ENCODE peak calls at places on chromosomes 7 and 10, in nine cellular contexts. X is astrocyte of the spinal cord, J is GM06990, G is fibroblast of pulmonary artery, F is breast epithelium, I is colonic mucosa, H is esophagus squamous epithelium, B is lung, Q is prostate gland. Z is an unnamed sample.

GRCh38 chr10:113958631-113959382 is 84.9 kb upstream of the ADRB1 start:
- DNase-seq in H (no peak), X (peak), I (peak), B (peak), Q (peak), G (peak), F (peak), J (no peak), Z (peak)

GRCh38 chr10:108817125-108817524 is 1106.2 kb downstream of the XPNPEP1 start:
- DNase-seq in F (no peak), G (no peak), J (no peak), H (no peak), I (no peak), B (no peak), X (no peak), Q (no peak), Z (no peak)

GRCh38 chr7:107165341-107165740 is 3.5 kb upstream of the HBP1 start:
- DNase-seq in B (no peak), G (no peak), X (no peak), J (no peak), I (no peak), Q (no peak), F (no peak), H (no peak), Z (no peak)

GRCh38 chr7:12303096-12303495 is 92.0 kb downstream of the TMEM106B start:
- DNase-seq in Q (no peak), I (no peak), X (no peak), H (no peak), J (no peak), G (no peak), F (no peak), B (no peak), Z (no peak)

GRCh38 chr10:121418126-121418777 is 180.0 kb downstream of the FGFR2 start:
- DNase-seq in X (peak), Q (no peak), H (no peak), I (no peak), J (no peak), G (no peak), F (no peak), B (no peak), Z (no peak)

GRCh38 chr7:45089314-45089891 is 634 bp upstream of the NACAD start:
- DNase-seq in X (peak), B (peak), J (peak), Q (peak), G (peak), H (no peak), I (peak), F (peak), Z (peak)

GRCh38 chr7:139389091-139389490 is 29.4 kb downstream of the LUC7L2 start:
- DNase-seq in I (no peak), J (no peak), X (no peak), F (no peak), G (no peak), Q (no peak), B (no peak), H (no peak), Z (no peak)

GRCh38 chr7:122885583-122886356 is 490 bp downstream of the CADPS2 start:
- DNase-seq in J (peak), G (peak), F (no peak), I (peak), Q (peak), X (peak), B (peak), H (no peak), Z (peak)

GRCh38 chr10:58282615-58283014 is 13.7 kb downstream of the CISD1 start:
- DNase-seq in H (no peak), J (peak), F (no peak), B (no peak), G (peak), I (no peak), Q (no peak), X (peak), Z (peak)

GRCh38 chr7:115441033-115441432 is 519.1 kb downstream of the MDFIC start:
- DNase-seq in X (no peak), G (no peak), F (no peak), B (no peak), H (no peak), J (no peak), Q (no peak), I (no peak), Z (no peak)

GRCh38 chr10:67075381-67076001 is 149.7 kb downstream of the LRRTM3 start:
- DNase-seq in G (no peak), H (no peak), B (no peak), J (no peak), F (no peak), X (no peak), I (no peak), Q (no peak), Z (no peak)

GRCh38 chr10:75730847-75731246 is 299.4 kb downstream of the LRMDA start:
- DNase-seq in Q (no peak), G (no peak), X (no peak), B (no peak), F (no peak), H (no peak), I (no peak), J (no peak), Z (no peak)

GRCh38 chr7:67890316-67890715 is 893.7 kb downstream of the TYW1 start:
- DNase-seq in B (no peak), G (no peak), H (no peak), Q (no peak), I (no peak), X (no peak), F (no peak), J (no peak), Z (no peak)

GRCh38 chr10:11261143-11261542 is 243.5 kb downstream of the CELF2 start:
- DNase-seq in B (no peak), I (no peak), Q (no peak), X (no peak), J (no peak), G (no peak), F (no peak), H (no peak), Z (no peak)

GRCh38 chr10:15253951-15254807 is 85.7 kb upstream of the NMT2 start:
- DNase-seq in B (no peak), X (no peak), I (no peak), Q (no peak), J (no peak), G (no peak), F (no peak), H (no peak), Z (peak)

GRCh38 chr10:71337219-71337625 is 18.2 kb downstream of the SLC29A3 start:
- DNase-seq in Q (no peak), J (no peak), F (no peak), H (no peak), X (no peak), B (no peak), G (no peak), I (peak), Z (no peak)

GRCh38 chr10:82874671-82875070 is 999.7 kb downstream of the NRG3 start:
- DNase-seq in I (no peak), J (no peak), G (peak), H (no peak), X (peak), Q (no peak), F (no peak), B (no peak), Z (no peak)

GRCh38 chr10:47033541-47034270 is 122.5 kb downstream of the PTPN20 start:
- DNase-seq in X (no peak), J (no peak), G (no peak), F (no peak), H (no peak), B (no peak), Q (no peak), I (no peak), Z (no peak)

GRCh38 chr7:156725982-156726381 is 85.4 kb downstream of the RNF32 start:
- DNase-seq in X (no peak), J (no peak), H (no peak), I (no peak), B (no peak), F (no peak), Q (no peak), G (peak), Z (no peak)

GRCh38 chr7:1558181-1558811 is 2.3 kb upstream of the TMEM184A start:
- DNase-seq in Q (no peak), H (no peak), J (no peak), B (no peak), I (no peak), F (no peak), G (no peak), X (no peak), Z (no peak)

GRCh38 chr7:134315679-134316538 is 821 bp downstream of the SLC35B4 start:
- DNase-seq in F (no peak), B (peak), G (peak), J (no peak), I (no peak), X (peak), Q (no peak), H (no peak), Z (no peak)

GRCh38 chr10:114024876-114025609 is 18.6 kb upstream of the ADRB1 start:
- DNase-seq in H (no peak), B (no peak), Q (no peak), I (no peak), X (peak), J (peak), F (no peak), G (peak), Z (peak)

GRCh38 chr7:111096997-111097396 is 6.1 kb downstream of the LRRN3 start:
- DNase-seq in I (no peak), Q (no peak), J (no peak), X (no peak), F (no peak), H (no peak), G (no peak), B (no peak), Z (no peak)

DNA sequence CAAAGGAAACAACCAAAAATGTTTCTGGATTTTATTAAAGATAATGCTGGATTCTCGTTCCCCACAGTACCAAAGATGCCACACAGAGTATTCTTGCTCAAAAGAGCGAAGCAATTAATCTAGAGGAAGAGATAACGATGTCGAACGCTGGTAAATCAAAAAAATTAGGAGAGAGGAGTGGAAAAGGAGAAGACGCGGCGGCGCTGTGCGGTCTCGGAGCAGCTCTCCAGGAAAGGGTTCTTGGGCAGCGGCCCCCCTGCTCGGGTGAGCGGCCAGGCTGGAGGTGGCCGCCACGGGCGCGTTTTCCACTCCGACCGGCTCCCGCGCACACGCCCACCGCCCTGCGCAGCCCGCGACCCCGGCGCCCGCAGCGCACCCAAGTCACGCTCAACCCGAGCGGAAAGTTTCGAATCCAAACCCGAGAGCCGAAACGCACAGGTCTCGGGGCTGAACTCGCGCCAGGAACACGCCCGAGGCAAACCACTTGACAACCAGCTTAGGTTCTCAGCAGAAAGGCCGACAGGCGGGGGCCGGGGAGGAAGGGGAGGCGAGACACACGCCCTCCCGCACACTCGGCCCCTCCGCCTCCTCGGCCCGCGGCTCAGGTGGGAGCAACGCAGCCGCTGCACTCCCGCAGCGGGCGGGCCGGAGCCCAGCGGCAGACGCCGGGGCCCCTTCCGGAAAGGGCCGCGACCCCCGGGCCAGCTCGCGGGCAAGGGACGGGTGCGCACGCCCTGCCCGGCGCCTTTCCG is 924 bp downstream of the SRPK2 start:
- DNase-seq in B (peak), I (peak), X (peak), F (peak), J (peak), H (no peak), Q (peak), G (peak), Z (peak)
- TF ChIP-seq CTCF in B (no peak), I (no peak), X (no peak), F (no peak), J (no peak), H (no peak), Q (no peak), G (no peak), Z (no peak)

GRCh38 chr10:3516626-3517255 is 268.3 kb downstream of the KLF6 start:
- DNase-seq in I (no peak), J (no peak), G (no peak), F (no peak), B (no peak), X (peak), H (no peak), Q (no peak), Z (no peak)
- H3K4me3 ChIP-seq in I (no peak), J (no peak), G (no peak), F (peak), B (no peak), X (no peak), H (no peak), Q (no peak), Z (no peak)

GRCh38 chr10:44056206-44056605 is 328.7 kb downstream of the CXCL12 start:
- DNase-seq in G (no peak), X (no peak), J (no peak), H (no peak), I (no peak), F (no peak), B (no peak), Q (no peak), Z (no peak)
- TF ChIP-seq CTCF in G (no peak), X (no peak), J (no peak), H (no peak), I (no peak), F (no peak), B (no peak), Q (no peak), Z (no peak)

GRCh38 chr10:124704428-124704805 is 39.8 kb downstream of the FAM53B start:
- DNase-seq in I (no peak), X (no peak), Q (no peak), G (no peak), J (no peak), F (no peak), H (no peak), B (no peak), Z (no peak)
- H3K4me3 ChIP-seq in I (no peak), X (no peak), Q (no peak), G (no peak), J (no peak), F (no peak), H (no peak), B (no peak), Z (no peak)

DNA sequence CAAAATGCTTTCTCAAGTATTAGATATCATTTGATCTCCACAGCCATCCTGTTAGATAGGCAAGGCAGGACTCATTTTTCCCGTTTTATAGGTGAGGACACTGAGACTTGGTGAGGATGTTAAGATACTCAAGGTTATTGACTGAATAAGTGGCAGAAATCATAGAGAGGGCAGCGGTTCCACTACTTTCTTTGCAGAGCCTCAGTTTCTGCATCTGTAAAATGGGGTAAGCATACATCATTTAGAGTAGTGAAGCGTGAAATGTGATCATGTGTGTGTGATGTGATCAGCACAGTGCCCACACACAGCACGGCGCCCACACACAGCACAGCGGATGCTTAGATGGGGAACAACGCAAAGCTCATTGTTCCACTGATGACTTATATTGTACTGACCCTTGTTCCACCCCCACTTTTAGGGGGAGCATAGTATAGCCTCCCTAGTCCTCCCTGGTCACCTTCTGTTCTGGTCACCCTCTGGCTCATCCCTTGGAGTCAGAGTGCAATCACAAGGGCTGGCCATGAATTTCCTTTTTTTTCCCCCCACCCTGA is 10.5 kb downstream of the UBTD1 start:
- DNase-seq in X (no peak), Q (no peak), H (no peak), G (no peak), I (no peak), J (no peak), B (no peak), F (no peak), Z (no peak)
- TF ChIP-seq CTCF in X (no peak), Q (no peak), H (no peak), G (no peak), I (no peak), J (no peak), B (no peak), F (no peak), Z (no peak)

GRCh38 chr7:33039905-33040292 is 22.7 kb downstream of the NT5C3A start:
- DNase-seq in Q (no peak), G (no peak), B (no peak), J (no peak), X (no peak), I (no peak), H (no peak), F (no peak), Z (peak)

GRCh38 chr7:33040803-33041516 is 21.6 kb downstream of the NT5C3A start:
- DNase-seq in B (peak), I (peak), H (peak), X (no peak), Q (peak), F (peak), G (no peak), J (peak), Z (peak)

GRCh38 chr7:33043434-33043833 is 19.1 kb downstream of the NT5C3A start:
- DNase-seq in B (no peak), I (no peak), G (no peak), X (no peak), F (no peak), H (no peak), Q (no peak), J (no peak), Z (no peak)

GRCh38 chr7:33039257-33039904 is 23.2 kb downstream of the NT5C3A start:
- DNase-seq in Q (no peak), X (no peak), G (peak), J (no peak), I (no peak), H (no peak), F (no peak), B (no peak), Z (peak)

GRCh38 chr7:33038639-33039038 is 23.9 kb downstream of the NT5C3A start:
- DNase-seq in G (no peak), X (no peak), Q (no peak), B (no peak), J (no peak), F (no peak), H (no peak), I (no peak), Z (no peak)
- H3K4me3 ChIP-seq in G (no peak), X (no peak), Q (no peak), B (no peak), J (peak), F (peak), H (no peak), I (peak), Z (peak)

GRCh38 chr10:29174389-29174788 is 114.5 kb upstream of the LYZL1 start:
- DNase-seq in I (no peak), X (no peak), F (no peak), J (no peak), B (no peak), H (no peak), G (no peak), Q (no peak), Z (no peak)
- TF ChIP-seq CTCF in I (no peak), X (no peak), F (no peak), J (no peak), B (no peak), H (no peak), G (no peak), Q (no peak), Z (no peak)

GRCh38 chr7:143238289-143238995 is 16.6 kb downstream of the TAS2R40 start:
- DNase-seq in F (no peak), X (no peak), G (no peak), Q (no peak), I (no peak), H (no peak), J (no peak), B (no peak), Z (no peak)

GRCh38 chr7:143243011-143243410 is 20.2 kb upstream of the GSTK1 start:
- DNase-seq in H (no peak), I (no peak), F (no peak), B (no peak), X (no peak), Q (no peak), G (no peak), J (no peak), Z (no peak)

GRCh38 chr7:143237363-143237762 is 15.5 kb downstream of the TAS2R40 start:
- DNase-seq in B (no peak), Q (no peak), J (no peak), H (no peak), X (no peak), F (no peak), G (no peak), I (no peak), Z (no peak)

GRCh38 chr7:143240323-143241168 is 18.7 kb downstream of the TAS2R40 start:
- DNase-seq in J (no peak), B (peak), I (peak), F (peak), X (peak), G (peak), Q (peak), H (no peak), Z (peak)

DNA sequence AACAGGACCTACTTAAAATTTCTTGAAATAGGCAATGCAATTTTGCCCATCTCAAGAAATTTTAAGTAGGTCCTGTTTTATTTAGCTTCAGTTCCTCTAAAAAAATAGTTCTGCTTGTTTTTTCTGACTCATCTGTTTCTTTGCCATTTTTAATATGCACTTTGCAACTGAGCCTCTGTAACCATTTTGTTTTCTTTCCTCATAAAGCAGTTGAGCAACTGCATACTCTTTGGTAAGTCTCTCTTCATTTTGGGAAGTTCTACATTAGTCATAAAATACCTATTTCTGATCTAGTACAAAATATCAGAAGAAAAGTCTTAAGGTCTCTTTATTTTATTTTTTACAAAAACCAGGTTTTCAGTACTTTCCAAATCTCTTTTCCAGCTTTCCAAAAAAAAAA is 18.0 kb downstream of the TAS2R40 start:
- DNase-seq in J (no peak), G (peak), F (no peak), X (peak), I (no peak), Q (no peak), H (no peak), B (no peak), Z (no peak)
- H3K4me3 ChIP-seq in J (no peak), G (no peak), F (no peak), X (no peak), I (no peak), Q (no peak), H (no peak), B (no peak), Z (no peak)

GRCh38 chr7:108227360-108227749 is 97.2 kb upstream of the LAMB4 start:
- DNase-seq in X (no peak), J (no peak), H (no peak), Q (no peak), B (no peak), F (no peak), G (no peak), I (no peak), Z (no peak)

GRCh38 chr7:108226723-108227359 is 96.7 kb upstream of the LAMB4 start:
- DNase-seq in X (no peak), G (no peak), B (no peak), F (no peak), I (no peak), H (no peak), J (no peak), Q (no peak), Z (no peak)

GRCh38 chr7:108225531-108226181 is 95.5 kb upstream of the LAMB4 start:
- DNase-seq in G (no peak), X (no peak), H (no peak), Q (no peak), J (no peak), F (no peak), I (no peak), B (no peak), Z (no peak)

GRCh38 chr7:108224387-108224786 is 94.2 kb upstream of the LAMB4 start:
- DNase-seq in I (no peak), J (no peak), F (no peak), G (no peak), X (no peak), H (no peak), Q (no peak), B (no peak), Z (no peak)

GRCh38 chr7:108222236-108222892 is 92.2 kb upstream of the LAMB4 start:
- DNase-seq in B (no peak), I (no peak), H (no peak), Q (no peak), X (no peak), G (peak), F (no peak), J (no peak), Z (no peak)
- TF ChIP-seq CTCF in B (no peak), I (no peak), H (no peak), Q (no peak), X (no peak), G (peak), F (no peak), J (no peak), Z (no peak)

DNA sequence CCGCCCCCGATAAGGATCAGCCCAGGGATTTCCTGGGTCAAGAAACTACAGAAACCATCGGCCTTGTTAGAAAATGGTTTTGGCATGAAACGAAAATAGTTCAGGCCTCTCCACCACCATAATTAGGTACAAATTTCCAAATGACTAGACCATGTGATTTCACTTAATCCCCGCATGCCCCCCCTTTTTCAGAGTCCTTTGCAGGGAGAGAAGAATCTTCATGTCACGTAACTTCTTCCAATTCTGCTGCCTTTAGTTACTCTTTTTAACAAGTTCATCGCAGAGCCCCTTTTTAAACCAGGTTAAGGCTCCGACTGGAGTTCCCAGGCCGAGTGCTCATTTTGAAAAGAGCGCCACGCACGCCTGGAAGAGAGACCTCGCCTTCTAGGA is 3.4 kb downstream of the PDGFA start:
- DNase-seq in J (no peak), I (no peak), X (peak), H (no peak), F (no peak), B (no peak), G (no peak), Q (no peak), Z (no peak)
- H3K4me3 ChIP-seq in J (peak), I (peak), X (peak), H (peak), F (peak), B (no peak), G (no peak), Q (peak), Z (no peak)